ENCODE peak calls at places on chromosomes 12 and 14, in four cellular contexts. T, X, Y and M are unnamed samples.
A peak's percentile ranks its signal among the peaks of the same experiment; 100 is the strongest.

GRCh38 chr12:45458854-45459807 is 243.2 kb downstream of the ANO6 start:
- DNase-seq in T (peak; percentile 50), Y (no peak), X (peak; percentile 13), M (no peak)

GRCh38 chr12:94643585-94643984 is 6.8 kb downstream of the TMCC3 start:
- DNase-seq in Y (no peak), X (no peak), T (no peak), M (no peak)

GRCh38 chr12:75923964-75924666 is 107.5 kb downstream of the PHLDA1 start:
- DNase-seq in X (no peak), Y (no peak), T (no peak), M (no peak)

GRCh38 chr14:91253795-91254323 is 9.4 kb upstream of the GPR68 start:
- DNase-seq in T (no peak), Y (no peak), X (no peak), M (no peak)

GRCh38 chr12:11635341-11635740 is 14.1 kb upstream of the ETV6 start:
- DNase-seq in T (peak; percentile 90), X (no peak), Y (no peak), M (no peak)

GRCh38 chr12:65695077-65695865 is 129.0 kb upstream of the HMGA2 start:
- DNase-seq in T (peak; percentile 98), X (peak; percentile 99), Y (peak; percentile 75), M (peak; percentile 22)

GRCh38 chr12:117486840-117487659 is 125.6 kb upstream of the NOS1 start:
- DNase-seq in X (no peak), Y (no peak), T (no peak), M (peak; percentile 37)

GRCh38 chr12:93591137-93591868 is 18.8 kb downstream of the SOCS2 start:
- DNase-seq in Y (peak; percentile 89), X (peak; percentile 87), T (peak; percentile 76), M (peak; percentile 58)

GRCh38 chr12:115941362-115941761 is 336.1 kb downstream of the MED13L start:
- DNase-seq in T (no peak), Y (no peak), X (peak; percentile 64), M (no peak)

GRCh38 chr14:51248041-51248987 is 8.3 kb downstream of the TMX1 start:
- DNase-seq in X (no peak), T (no peak), Y (no peak), M (no peak)

GRCh38 chr14:104582649-104583048 is 3.1 kb downstream of the C14orf180 start:
- DNase-seq in T (no peak), X (no peak), Y (no peak), M (no peak)

DNA sequence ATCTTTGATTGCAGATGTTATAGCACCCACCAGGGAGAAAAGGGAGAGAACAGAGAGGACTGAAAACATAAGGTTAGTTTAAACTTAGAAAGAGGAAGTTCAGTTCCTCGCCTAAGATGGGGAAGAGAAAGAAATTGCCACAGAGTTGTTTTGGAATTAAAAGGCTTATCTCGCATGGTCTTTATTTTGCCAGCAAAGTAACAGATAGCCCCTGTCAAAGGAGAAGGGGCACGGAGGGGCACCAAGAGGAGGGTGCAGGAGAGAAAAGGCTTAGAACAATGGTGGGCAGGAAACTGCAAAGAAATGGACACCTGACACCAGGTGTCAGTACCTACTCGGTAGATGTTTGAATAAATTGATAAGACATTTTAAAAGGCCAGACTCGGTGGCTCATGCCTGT is 17.8 kb upstream of the OXA1L start:
- DNase-seq in X (no peak), Y (no peak), T (no peak), M (no peak)
- H3K9ac ChIP-seq in X (no peak overlapping the region), Y (no peak overlapping the region), T (no peak overlapping the region), M (no peak overlapping the region)

GRCh38 chr12:24996102-24996797 is 47.3 kb upstream of the BCAT1 start:
- DNase-seq in Y (no peak), T (no peak), X (no peak), M (no peak)
- H3K9ac ChIP-seq in Y (no peak overlapping the region), T (no peak overlapping the region), X (no peak overlapping the region), M (no peak overlapping the region)

DNA sequence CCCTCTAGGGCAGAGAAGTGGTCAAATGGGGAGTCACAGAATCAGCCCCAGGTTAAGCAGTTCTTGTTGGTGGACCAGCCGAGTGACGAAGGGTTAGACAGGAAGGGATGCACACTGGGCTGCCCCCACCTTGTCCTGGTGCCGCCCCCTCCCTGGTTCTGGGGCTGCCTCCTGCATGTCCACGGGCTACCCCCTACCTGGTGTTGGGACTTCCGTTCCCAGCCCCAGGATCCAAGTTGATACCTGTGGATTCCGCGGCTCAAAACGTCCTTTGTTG is 76.0 kb downstream of the FBXL14 start:
- DNase-seq in Y (no peak), X (no peak), T (no peak), M (no peak)
- H3K9ac ChIP-seq in Y (no peak overlapping the region), X (no peak overlapping the region), T (peak overlapping the region; percentile 51), M (no peak overlapping the region)

DNA sequence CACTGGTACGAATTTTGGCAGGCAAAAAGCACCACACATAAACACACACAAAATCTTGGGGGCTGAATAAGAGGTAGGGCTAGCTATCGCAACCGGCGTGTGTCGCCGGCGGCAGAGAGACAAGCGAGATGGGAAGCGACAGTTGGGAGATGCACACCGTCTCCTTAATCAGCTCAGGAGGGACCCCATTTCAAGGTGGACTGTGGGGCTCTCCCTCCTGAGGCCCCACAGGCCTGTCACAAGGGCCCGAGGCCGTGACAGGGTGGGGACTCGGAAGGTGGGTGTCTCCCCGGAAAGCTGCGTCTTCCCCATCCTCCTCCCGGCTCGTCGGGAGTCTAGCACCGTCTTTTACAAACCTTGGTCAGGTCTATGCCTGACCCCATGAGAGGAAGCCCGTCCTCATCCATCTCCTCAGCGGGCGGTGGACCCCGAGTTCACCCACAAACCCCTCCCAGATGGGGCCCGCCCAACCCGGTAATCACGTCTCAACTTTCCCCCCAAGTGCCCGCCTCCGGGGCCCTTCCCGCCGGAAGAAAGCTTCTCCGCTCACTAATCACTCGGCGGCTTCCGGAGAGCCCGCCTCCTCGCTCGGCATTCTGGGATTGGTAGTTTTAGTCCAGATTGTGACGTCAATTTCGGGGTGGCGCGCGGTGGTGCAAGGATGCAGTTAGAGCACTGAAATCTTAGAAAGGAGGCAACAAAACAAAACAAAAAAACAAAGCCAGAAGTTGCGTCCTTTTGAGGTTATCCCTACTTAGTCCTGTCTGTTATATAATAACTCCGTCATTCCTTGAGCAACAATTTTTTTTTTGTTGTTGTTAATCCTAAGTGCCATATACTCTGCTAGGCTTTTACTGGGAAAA is at the start of gene WASHC3:
- DNase-seq in T (peak; percentile 90), Y (peak; percentile 99), X (peak; percentile 88), M (peak; percentile 93)
- H3K9ac ChIP-seq in T (peak within 1 kb of the TSS; percentile 90), Y (peak within 1 kb of the TSS; percentile 89), X (peak within 1 kb of the TSS; percentile 93), M (peak within 1 kb of the TSS; percentile 83)

GRCh38 chr12:106149096-106149784 is 10.5 kb upstream of the NUAK1 start:
- DNase-seq in T (no peak), Y (peak; percentile 55), X (peak; percentile 18), M (peak; percentile 67)
- H3K9ac ChIP-seq in T (no peak overlapping the region), Y (no peak overlapping the region), X (no peak overlapping the region), M (no peak overlapping the region)